ENCODE peak calls at places on chromosomes 16 and 17, in seven cellular contexts. Y, K, W, O, L, E and H are unnamed samples.

GRCh38 chr17:21467739-21468490 is 91.8 kb downstream of the KCNJ12 start:
- DNase-seq in L (no peak), O (no peak), W (no peak), K (no peak), Y (no peak), E (no peak), H (no peak)

GRCh38 chr17:6066183-6066948 is 3.8 kb upstream of the WSCD1 start:
- DNase-seq in K (no peak), E (no peak), Y (no peak), L (no peak), W (no peak), O (no peak), H (no peak)

GRCh38 chr16:3938843-3939624 is 58.5 kb upstream of the CREBBP start:
- DNase-seq in W (no peak), K (peak), Y (peak), E (peak), O (peak), L (peak), H (peak)

GRCh38 chr17:76736349-76737081 is 616 bp downstream of the SRSF2 start:
- DNase-seq in W (peak), L (peak), K (peak), E (no peak), Y (peak), O (peak), H (peak)

GRCh38 chr16:70267516-70267915 is 15.8 kb upstream of the EXOSC6 start:
- DNase-seq in E (peak), K (no peak), Y (peak), W (no peak), O (no peak), L (no peak), H (no peak)

GRCh38 chr17:45823598-45823997 is 21.1 kb upstream of the SPPL2C start:
- DNase-seq in K (no peak), E (no peak), L (no peak), Y (no peak), W (no peak), O (no peak), H (no peak)

GRCh38 chr17:64134996-64135395 is 5.1 kb upstream of the ERN1 start:
- DNase-seq in L (no peak), O (no peak), E (no peak), K (no peak), Y (no peak), W (no peak), H (no peak)

GRCh38 chr17:17913695-17914332 is 58.4 kb downstream of the TOM1L2 start:
- DNase-seq in E (peak), Y (peak), O (no peak), W (peak), K (peak), L (no peak), H (peak)

GRCh38 chr16:11586856-11587642 is at the start of gene LITAF:
- DNase-seq in O (peak), W (peak), E (no peak), L (peak), K (peak), Y (peak), H (peak)

GRCh38 chr16:84790291-84790690 is 29.5 kb upstream of the CRISPLD2 start:
- DNase-seq in E (no peak), Y (no peak), W (no peak), O (no peak), L (no peak), K (no peak), H (no peak)
- TF ChIP-seq CTCF in E (no peak), Y (no peak), W (no peak), O (no peak), L (no peak), K (no peak), H (no peak)

GRCh38 chr17:48569676-48570324 is 8.3 kb downstream of the HOXB4 start:
- DNase-seq in O (no peak), K (no peak), Y (no peak), E (no peak), W (no peak), L (no peak), H (no peak)
- TF ChIP-seq CTCF in O (no peak), K (no peak), Y (no peak), E (no peak), W (no peak), L (no peak), H (no peak)

GRCh38 chr17:778096-778495 is 4.0 kb downstream of the GLOD4 start:
- DNase-seq in L (no peak), E (no peak), K (no peak), Y (no peak), O (no peak), W (no peak), H (no peak)

GRCh38 chr17:784143-784542 is 2.0 kb downstream of the MRM3 start:
- DNase-seq in L (no peak), Y (no peak), O (no peak), E (no peak), W (no peak), K (no peak), H (no peak)

GRCh38 chr17:787641-788221 is 5.6 kb downstream of the MRM3 start:
- DNase-seq in L (no peak), W (no peak), K (no peak), Y (no peak), E (no peak), O (peak), H (no peak)

GRCh38 chr17:781920-782731 is at the start of the genes GLOD4 and MRM3:
- DNase-seq in K (peak), E (peak), Y (peak), L (peak), W (peak), O (peak), H (peak)
- TF ChIP-seq CTCF in K (no peak), E (no peak), Y (no peak), L (peak), W (peak), O (peak), H (no peak)

DNA sequence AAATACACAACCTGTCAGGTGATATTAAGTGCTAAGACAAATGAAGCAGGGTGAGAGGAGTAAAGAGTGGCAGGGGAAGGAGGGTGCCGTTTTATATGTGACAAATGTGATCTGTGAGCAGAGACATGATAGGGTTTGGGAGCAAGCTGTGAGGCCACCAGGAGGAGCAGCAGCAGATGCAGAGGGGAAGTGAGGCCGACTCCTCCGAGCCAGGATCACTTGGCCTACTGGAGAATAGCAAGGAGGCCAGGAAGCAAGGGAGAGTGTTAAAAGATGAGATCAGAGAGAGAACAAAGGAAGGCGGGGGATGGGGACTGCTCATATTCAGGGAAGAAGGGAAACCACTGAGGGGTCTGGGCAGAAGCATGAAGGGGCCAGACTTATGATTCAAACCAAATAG is 129.4 kb downstream of the TANGO6 start:
- DNase-seq in Y (peak), O (no peak), K (no peak), W (no peak), E (no peak), L (no peak), H (no peak)
- TF ChIP-seq CTCF in Y (peak), O (peak), K (no peak), W (no peak), E (peak), L (peak), H (peak)

DNA sequence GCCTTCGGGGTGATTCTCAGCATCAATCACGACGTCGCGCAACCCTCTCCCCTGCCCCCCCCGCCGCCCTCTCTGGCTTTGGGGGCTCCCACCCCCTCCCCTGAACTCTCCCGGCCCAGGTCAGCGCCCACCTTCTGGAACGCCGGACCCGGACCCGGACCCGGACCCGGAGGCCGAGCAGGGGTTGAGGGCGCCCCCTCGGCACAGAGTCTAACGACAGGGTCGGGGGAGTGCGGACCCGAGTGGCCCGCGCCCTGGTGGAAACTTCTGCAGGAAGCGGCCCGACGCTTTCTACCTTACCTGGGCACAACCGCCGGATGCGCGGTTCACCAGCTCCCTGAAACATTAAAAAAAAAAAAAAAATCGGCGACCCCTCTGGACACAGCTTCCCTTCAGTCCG is 16.2 kb downstream of the SALL1 start:
- DNase-seq in E (no peak), Y (no peak), W (no peak), L (no peak), K (no peak), O (no peak), H (no peak)
- TF ChIP-seq CTCF in E (no peak), Y (no peak), W (no peak), L (no peak), K (no peak), O (no peak), H (no peak)